ENCODE peak calls at places on chromosomes 4 and X, in six cellular contexts. B, E, S, G, V and K are unnamed samples. For H3K9me3, the result is how much of the 10 kb centered on the place peaks cover.

GRCh38 chr4:141021397-141022194 is 111.7 kb downstream of the RNF150 start:
- DNase-seq in S (no peak), G (no peak), B (no peak), E (no peak), V (no peak), K (no peak)

GRCh38 chr4:182842991-182843390 is 74.2 kb downstream of the DCTD start:
- DNase-seq in B (no peak), S (no peak), V (no peak), E (no peak), G (no peak), K (no peak)

GRCh38 chr4:138562544-138562961 is 320.4 kb upstream of the SLC7A11 start:
- DNase-seq in G (no peak), V (no peak), S (no peak), E (no peak), B (no peak), K (no peak)

GRCh38 chr4:15325987-15326386 is 101.8 kb upstream of the C1QTNF7 start:
- DNase-seq in B (no peak), E (no peak), V (no peak), S (no peak), G (no peak), K (no peak)

GRCh38 chr4:2794707-2795557 is 2.0 kb downstream of the SH3BP2 start:
- DNase-seq in S (peak), B (peak), E (no peak), G (peak), V (peak), K (no peak)

GRCh38 chr4:86730310-86730709 is 118.9 kb downstream of the SLC10A6 start:
- DNase-seq in S (no peak), G (no peak), B (no peak), V (no peak), E (no peak), K (no peak)

GRCh38 chr4:166827653-166828052 is 406.6 kb downstream of the SPOCK3 start:
- DNase-seq in S (no peak), B (no peak), E (no peak), G (no peak), V (no peak), K (no peak)

GRCh38 chr4:126405369-126405982 is 1090.7 kb downstream of the FAT4 start:
- DNase-seq in S (no peak), G (no peak), E (no peak), V (no peak), B (no peak), K (no peak)

GRCh38 chr4:151169223-151169622 is 69.8 kb downstream of the RPS3A start:
- DNase-seq in V (no peak), G (peak), B (peak), E (no peak), S (peak), K (no peak)

GRCh38 chr4:56506110-56506705 is 617 bp downstream of the ARL9 start:
- DNase-seq in E (no peak), S (no peak), B (no peak), V (no peak), G (no peak), K (no peak)

GRCh38 chr4:71009796-71010588 is 16.5 kb downstream of the DCK start:
- DNase-seq in B (no peak), S (no peak), G (no peak), E (peak), V (no peak), K (no peak)

GRCh38 chr4:69848028-69848427 is 11.9 kb downstream of the SULT1E1 start:
- DNase-seq in E (no peak), B (no peak), V (no peak), S (no peak), G (no peak), K (no peak)

GRCh38 chrX:113512700-113513395 is 672.2 kb upstream of the AMOT start:
- DNase-seq in E (peak), G (no peak), S (no peak), B (no peak), V (no peak), K (no peak)

GRCh38 chr4:105605493-105605892 is 53.1 kb downstream of the ARHGEF38 start:
- DNase-seq in G (no peak), V (no peak), S (no peak), B (no peak), E (peak), K (no peak)

GRCh38 chrX:69060631-69061408 is 104.4 kb downstream of the PJA1 start:
- DNase-seq in S (peak), V (no peak), B (no peak), G (peak), E (no peak), K (no peak)

GRCh38 chr4:83556836-83557235 is 20.9 kb downstream of the GPAT3 start:
- DNase-seq in S (no peak), E (peak), G (no peak), B (no peak), V (no peak), K (no peak)

GRCh38 chr4:186342582-186342981 is 76.6 kb downstream of the F11 start:
- DNase-seq in G (no peak), S (no peak), B (no peak), V (no peak), E (no peak), K (no peak)

DNA sequence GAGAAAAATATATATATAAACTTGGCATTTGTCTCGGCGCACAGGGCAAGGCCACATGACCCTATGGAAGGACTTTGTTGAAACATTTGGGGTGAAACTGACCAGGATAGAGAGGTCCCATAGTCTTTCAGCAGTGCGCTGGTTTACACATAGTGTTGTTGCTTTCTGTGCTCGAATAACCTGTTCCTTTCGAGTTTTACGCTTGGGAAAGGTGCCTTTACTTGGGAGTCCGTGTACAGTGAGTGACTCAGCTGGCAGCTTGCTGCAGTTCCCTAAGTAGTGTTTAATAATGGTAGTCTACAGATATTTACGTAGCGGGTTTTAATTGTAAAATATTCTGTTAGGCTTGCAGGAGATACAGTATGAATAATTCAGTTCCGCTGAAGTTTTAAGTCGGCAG is 578 bp downstream of the APOOL start:
- DNase-seq in S (no peak), V (no peak), B (no peak), E (peak), G (no peak), K (no peak)
- H3K4me3 ChIP-seq in S (peak), V (peak), B (peak), E (peak), G (peak), K (peak)

GRCh38 chr4:1601852-1602525 is 82.1 kb downstream of the FAM53A start:
- DNase-seq in B (peak), S (no peak), V (no peak), G (no peak), E (no peak), K (no peak)

GRCh38 chr4:1602621-1603412 is 81.3 kb downstream of the FAM53A start:
- DNase-seq in E (no peak), G (no peak), V (no peak), B (peak), S (no peak), K (no peak)

GRCh38 chr4:1600211-1600780 is 83.8 kb downstream of the FAM53A start:
- DNase-seq in G (no peak), B (peak), V (no peak), S (no peak), E (no peak), K (no peak)

GRCh38 chr4:1600811-1601532 is 83.1 kb downstream of the FAM53A start:
- DNase-seq in B (peak), G (no peak), S (no peak), E (no peak), V (no peak), K (no peak)

DNA sequence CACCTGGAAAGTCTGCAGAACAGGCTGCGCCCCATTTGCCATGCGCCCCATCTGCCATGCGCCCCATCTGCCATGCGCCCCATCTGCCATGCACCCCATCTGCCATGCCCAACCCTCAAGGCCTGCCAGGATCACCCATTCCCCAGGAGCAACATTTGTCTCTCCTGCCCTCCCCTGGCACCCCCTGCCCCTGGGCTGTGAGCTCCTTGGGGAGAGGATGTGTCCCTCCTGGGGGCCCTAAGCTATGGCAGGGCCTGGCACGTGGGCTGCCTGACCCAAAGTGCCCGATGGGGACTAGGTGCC is 82.6 kb downstream of the FAM53A start:
- DNase-seq in E (no peak), S (no peak), V (no peak), G (no peak), B (no peak), K (no peak)
- H3K27ac ChIP-seq in E (no peak), S (no peak), V (no peak), G (no peak), B (no peak), K (no peak)

DNA sequence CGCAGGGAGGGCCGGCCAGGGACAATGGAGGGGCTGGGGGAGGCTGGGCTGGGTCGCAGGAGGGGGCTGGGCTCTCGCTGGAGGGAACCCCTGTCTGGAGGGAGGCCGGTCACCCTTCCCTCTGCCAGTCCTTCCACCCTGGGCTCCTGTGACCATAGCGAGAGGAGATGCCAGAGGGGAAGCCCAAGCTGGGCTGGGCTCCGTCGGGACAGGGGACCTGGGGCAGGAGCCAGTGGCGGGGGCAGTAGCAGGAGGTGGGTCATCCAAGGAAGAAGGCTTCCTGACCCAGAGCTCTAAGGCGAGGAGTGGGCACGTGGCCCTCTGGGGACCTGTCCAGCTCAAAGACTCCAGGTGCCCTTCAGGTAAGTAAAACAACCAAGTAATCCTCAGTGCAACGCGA is 16.9 kb downstream of the CTAG1B start:
- DNase-seq in S (no peak), V (no peak), B (peak), G (no peak), E (no peak), K (no peak)
- H3K9me3 ChIP-seq in S (under half), V (under half), B (under half), G (under half), E (under half), K (under half)

DNA sequence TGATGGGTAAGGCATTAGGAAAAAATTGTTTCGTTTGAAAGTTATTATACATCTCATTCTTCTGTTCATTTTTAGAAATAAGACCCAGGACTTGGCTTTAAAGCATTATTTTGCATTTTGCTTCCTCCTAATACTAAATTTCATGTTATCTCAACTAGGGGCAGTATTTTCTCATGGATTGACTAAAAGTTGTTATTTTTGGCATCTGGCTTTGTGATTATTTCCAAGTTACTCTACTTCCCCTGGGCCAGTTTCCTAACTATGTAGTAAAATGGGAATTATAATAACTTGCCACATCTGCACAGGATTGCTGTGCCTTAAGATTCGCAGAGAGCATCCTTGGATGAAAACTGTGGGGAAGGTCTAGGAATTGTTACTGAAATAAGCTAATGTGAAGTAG is 3.0 kb downstream of the RBPJ start:
- DNase-seq in V (no peak), S (no peak), B (no peak), E (no peak), G (no peak), K (no peak)
- H3K4me3 ChIP-seq in V (no peak), S (no peak), B (no peak), E (no peak), G (peak), K (no peak)

DNA sequence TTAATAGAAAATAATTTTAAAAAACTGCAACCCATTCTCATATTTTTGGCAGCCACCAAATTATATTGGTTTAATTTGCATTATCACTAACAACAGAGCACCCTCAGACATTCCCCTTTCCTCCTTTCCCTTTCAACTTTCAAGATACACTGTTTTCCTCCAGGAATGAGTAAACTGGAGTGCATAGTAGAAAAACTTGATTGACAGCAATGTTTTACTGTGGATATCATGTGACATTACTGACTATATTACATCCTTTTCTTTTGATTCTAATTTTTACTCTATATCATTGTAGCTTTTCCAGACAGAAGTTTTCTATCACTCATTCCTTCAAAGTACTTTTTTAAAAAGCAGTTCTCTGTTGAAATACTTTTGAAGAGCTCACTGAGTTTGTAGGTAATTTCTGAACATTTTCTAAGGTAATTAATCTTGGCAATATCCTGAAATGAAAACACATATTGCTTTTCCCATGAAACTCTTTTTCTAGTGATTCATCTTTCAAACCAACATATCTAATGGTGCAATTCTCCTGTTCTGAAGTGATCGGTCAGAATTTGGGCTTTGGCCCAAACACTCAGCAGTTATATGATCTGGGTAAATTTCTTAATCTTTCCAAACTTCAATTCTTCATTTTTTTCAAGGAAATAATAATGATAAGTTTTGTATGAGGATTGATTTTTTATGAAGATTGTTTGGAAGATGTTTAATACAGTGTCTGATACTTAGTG is 920.4 kb upstream of the EPHA5 start:
- DNase-seq in B (no peak), G (no peak), V (no peak), E (no peak), S (no peak), K (no peak)
- H3K27ac ChIP-seq in B (no peak), G (no peak), V (no peak), E (no peak), S (no peak), K (no peak)

GRCh38 chr4:163195247-163195765 is 28.6 kb upstream of the NAF1 start:
- DNase-seq in B (no peak), G (no peak), E (no peak), S (no peak), V (no peak), K (no peak)
- H3K9me3 ChIP-seq in B (under half), G (under half), E (under half), S (under half), V (under half), K (under half)

GRCh38 chrX:139204576-139204902 is 326.0 kb upstream of the F9 start:
- DNase-seq in E (no peak), S (no peak), B (no peak), G (no peak), V (no peak), K (no peak)
- H3K4me3 ChIP-seq in E (peak), S (no peak), B (peak), G (peak), V (peak), K (no peak)